ENCODE peak calls at places on chromosomes 7 and 10, in five cellular contexts. One of them, this sample, is unnamed.

GRCh38 chr10:71136036-71136690 is 76.2 kb upstream of the UNC5B start:
- DNase-seq in choroid plexus epithelial cell: no peak
- DNase-seq in AG08395: no peak
- DNase-seq in H7: peak; percentile 36
- DNase-seq in HS-5: no peak
- DNase-seq in this sample: no peak

GRCh38 chr10:49197171-49197570 is 9.0 kb upstream of the TMEM273 start:
- DNase-seq in choroid plexus epithelial cell: no peak
- DNase-seq in AG08395: no peak
- DNase-seq in H7: no peak
- DNase-seq in HS-5: no peak
- DNase-seq in this sample: no peak

GRCh38 chr10:91271886-91272285 is 51.4 kb downstream of the PCGF5 start:
- DNase-seq in choroid plexus epithelial cell: no peak
- DNase-seq in AG08395: peak; percentile 50
- DNase-seq in H7: no peak
- DNase-seq in HS-5: no peak
- DNase-seq in this sample: no peak

GRCh38 chr7:101094791-101095375 is 9.6 kb downstream of the TRIM56 start:
- DNase-seq in choroid plexus epithelial cell: peak; percentile 78
- DNase-seq in AG08395: peak; percentile 61
- DNase-seq in H7: peak; percentile 84
- DNase-seq in HS-5: no peak
- DNase-seq in this sample: no peak

GRCh38 chr10:102814873-102815661 is 22.1 kb downstream of the CYP17A1 start:
- DNase-seq in choroid plexus epithelial cell: peak; percentile 74
- DNase-seq in AG08395: peak; percentile 48
- DNase-seq in H7: no peak
- DNase-seq in HS-5: no peak
- DNase-seq in this sample: no peak

GRCh38 chr10:128061306-128062300 is 64.6 kb downstream of the MKI67 start:
- DNase-seq in choroid plexus epithelial cell: no peak
- DNase-seq in AG08395: no peak
- DNase-seq in H7: no peak
- DNase-seq in HS-5: no peak
- DNase-seq in this sample: no peak

GRCh38 chr10:122548699-122549098 is 11.9 kb upstream of the DMBT1 start:
- DNase-seq in choroid plexus epithelial cell: no peak
- DNase-seq in AG08395: no peak
- DNase-seq in H7: no peak
- DNase-seq in HS-5: no peak
- DNase-seq in this sample: no peak

GRCh38 chr10:123356799-123357198 is 202.6 kb downstream of the BUB3 start:
- DNase-seq in choroid plexus epithelial cell: no peak
- DNase-seq in AG08395: no peak
- DNase-seq in H7: no peak
- DNase-seq in HS-5: no peak
- DNase-seq in this sample: no peak

GRCh38 chr10:6148251-6148691 is 54.5 kb upstream of the PFKFB3 start:
- DNase-seq in choroid plexus epithelial cell: no peak
- DNase-seq in AG08395: no peak
- DNase-seq in H7: no peak
- DNase-seq in HS-5: no peak
- DNase-seq in this sample: no peak

GRCh38 chr7:107505997-107506682 is 36.3 kb downstream of the GPR22 start:
- DNase-seq in choroid plexus epithelial cell: peak; percentile 41
- DNase-seq in AG08395: no peak
- DNase-seq in H7: no peak
- DNase-seq in HS-5: no peak
- DNase-seq in this sample: peak; percentile 48

GRCh38 chr7:1678571-1679325 is 8.7 kb downstream of the ELFN1 start:
- DNase-seq in choroid plexus epithelial cell: no peak
- DNase-seq in AG08395: no peak
- DNase-seq in H7: peak; percentile 32
- DNase-seq in HS-5: no peak
- DNase-seq in this sample: no peak

GRCh38 chr7:134339475-134339874 is 22.7 kb upstream of the SLC35B4 start:
- DNase-seq in choroid plexus epithelial cell: no peak
- DNase-seq in AG08395: no peak
- DNase-seq in H7: no peak
- DNase-seq in HS-5: no peak
- DNase-seq in this sample: no peak

GRCh38 chr10:133141144-133141962 is 18.7 kb upstream of the KNDC1 start:
- DNase-seq in choroid plexus epithelial cell: no peak
- DNase-seq in AG08395: no peak
- DNase-seq in H7: peak; percentile 43
- DNase-seq in HS-5: no peak
- DNase-seq in this sample: no peak

GRCh38 chr7:30080818-30081217 is 52.6 kb downstream of the PLEKHA8 start:
- DNase-seq in choroid plexus epithelial cell: no peak
- DNase-seq in AG08395: no peak
- DNase-seq in H7: no peak
- DNase-seq in HS-5: no peak
- DNase-seq in this sample: no peak

GRCh38 chr7:131040467-131040932 is 287.2 kb upstream of the MKLN1 start:
- DNase-seq in choroid plexus epithelial cell: peak; percentile 84
- DNase-seq in AG08395: peak; percentile 66
- DNase-seq in H7: peak; percentile 71
- DNase-seq in HS-5: no peak
- DNase-seq in this sample: peak; percentile 67

GRCh38 chr7:87369216-87369615 is 23.8 kb downstream of the CROT start:
- DNase-seq in choroid plexus epithelial cell: no peak
- DNase-seq in AG08395: no peak
- DNase-seq in H7: no peak
- DNase-seq in HS-5: no peak
- DNase-seq in this sample: peak; percentile 3

GRCh38 chr10:85447690-85448089 is 918.9 kb downstream of the GRID1 start:
- DNase-seq in choroid plexus epithelial cell: no peak
- DNase-seq in AG08395: no peak
- DNase-seq in H7: no peak
- DNase-seq in HS-5: no peak
- DNase-seq in this sample: no peak

GRCh38 chr10:85311599-85312337 is 983.4 kb downstream of the CCSER2 start:
- DNase-seq in choroid plexus epithelial cell: no peak
- DNase-seq in AG08395: no peak
- DNase-seq in H7: no peak
- DNase-seq in HS-5: no peak
- DNase-seq in this sample: no peak

GRCh38 chr10:114623661-114624294 is 34.3 kb downstream of the ABLIM1 start:
- DNase-seq in choroid plexus epithelial cell: peak; percentile 77
- DNase-seq in AG08395: peak; percentile 78
- DNase-seq in H7: peak; percentile 19
- DNase-seq in HS-5: peak; percentile 54
- DNase-seq in this sample: no peak

GRCh38 chr10:114044251-114045070 is 795 bp downstream of the ADRB1 start:
- DNase-seq in choroid plexus epithelial cell: no peak
- DNase-seq in AG08395: no peak
- DNase-seq in H7: peak; percentile 76
- DNase-seq in HS-5: no peak
- DNase-seq in this sample: no peak

GRCh38 chr10:92573091-92573797 is 649 bp downstream of the IDE start:
- DNase-seq in choroid plexus epithelial cell: peak; percentile 54
- DNase-seq in AG08395: peak; percentile 66
- DNase-seq in H7: peak; percentile 88
- DNase-seq in HS-5: no peak
- DNase-seq in this sample: no peak

GRCh38 chr10:72764151-72764550 is 72.2 kb downstream of the MCU start:
- DNase-seq in choroid plexus epithelial cell: peak; percentile 95
- DNase-seq in AG08395: peak; percentile 75
- DNase-seq in H7: no peak
- DNase-seq in HS-5: peak; percentile 61
- DNase-seq in this sample: no peak

GRCh38 chr7:28155019-28155660 is 25.5 kb downstream of the JAZF1 start:
- DNase-seq in choroid plexus epithelial cell: no peak
- DNase-seq in AG08395: no peak
- DNase-seq in H7: no peak
- DNase-seq in HS-5: no peak
- DNase-seq in this sample: no peak

GRCh38 chr7:27254625-27255024 is 12.0 kb downstream of the EVX1 start:
- DNase-seq in choroid plexus epithelial cell: no peak
- DNase-seq in AG08395: no peak
- DNase-seq in H7: no peak
- DNase-seq in HS-5: no peak
- DNase-seq in this sample: no peak

GRCh38 chr10:124626759-124627380 is 117.3 kb downstream of the FAM53B start:
- DNase-seq in choroid plexus epithelial cell: no peak
- DNase-seq in AG08395: no peak
- DNase-seq in H7: peak; percentile 86
- DNase-seq in HS-5: no peak
- DNase-seq in this sample: peak; percentile 25

GRCh38 chr7:133695976-133696531 is 431.1 kb upstream of the LRGUK start:
- DNase-seq in choroid plexus epithelial cell: no peak
- DNase-seq in AG08395: no peak
- DNase-seq in H7: no peak
- DNase-seq in HS-5: no peak
- DNase-seq in this sample: no peak

GRCh38 chr7:102872460-102872859 is 40.3 kb upstream of the LRRC17 start:
- DNase-seq in choroid plexus epithelial cell: peak; percentile 95
- DNase-seq in AG08395: peak; percentile 70
- DNase-seq in H7: no peak
- DNase-seq in HS-5: peak; percentile 61
- DNase-seq in this sample: no peak

GRCh38 chr7:102077081-102077480 is 209.6 kb upstream of the SH2B2 start:
- DNase-seq in choroid plexus epithelial cell: peak; percentile 36
- DNase-seq in AG08395: no peak
- DNase-seq in H7: peak; percentile 75
- DNase-seq in HS-5: no peak
- DNase-seq in this sample: no peak

GRCh38 chr7:156993021-156993924 is 17.2 kb downstream of the MNX1 start:
- DNase-seq in choroid plexus epithelial cell: peak; percentile 30
- DNase-seq in AG08395: no peak
- DNase-seq in H7: peak; percentile 62
- DNase-seq in HS-5: no peak
- DNase-seq in this sample: no peak

GRCh38 chr10:122290334-122290733 is 19.2 kb downstream of the BTBD16 start:
- DNase-seq in choroid plexus epithelial cell: peak; percentile 28
- DNase-seq in AG08395: no peak
- DNase-seq in H7: no peak
- DNase-seq in HS-5: no peak
- DNase-seq in this sample: no peak

GRCh38 chr10:101131962-101132635 is 999 bp downstream of the TLX1 start:
- DNase-seq in choroid plexus epithelial cell: no peak
- DNase-seq in AG08395: no peak
- DNase-seq in H7: peak; percentile 81
- DNase-seq in HS-5: no peak
- DNase-seq in this sample: no peak

GRCh38 chr7:16989883-16990413 is 108.2 kb upstream of the AGR3 start:
- DNase-seq in choroid plexus epithelial cell: peak; percentile 91
- DNase-seq in AG08395: peak; percentile 62
- DNase-seq in H7: no peak
- DNase-seq in HS-5: peak; percentile 48
- DNase-seq in this sample: no peak

GRCh38 chr10:77605466-77605865 is 32.1 kb downstream of the KCNMA1 start:
- DNase-seq in choroid plexus epithelial cell: peak; percentile 15
- DNase-seq in AG08395: peak; percentile 62
- DNase-seq in H7: peak; percentile 79
- DNase-seq in HS-5: no peak
- DNase-seq in this sample: no peak

GRCh38 chr10:77801474-77802238 is 124.9 kb downstream of the DLG5 start:
- DNase-seq in choroid plexus epithelial cell: no peak
- DNase-seq in AG08395: peak; percentile 63
- DNase-seq in H7: no peak
- DNase-seq in HS-5: peak; percentile 20
- DNase-seq in this sample: no peak

GRCh38 chr7:101164071-101164840 is 1.1 kb downstream of the VGF start:
- DNase-seq in choroid plexus epithelial cell: peak; percentile 77
- DNase-seq in AG08395: peak; percentile 55
- DNase-seq in H7: peak; percentile 88
- DNase-seq in HS-5: no peak
- DNase-seq in this sample: no peak

GRCh38 chr7:14521183-14521582 is 381.4 kb downstream of the DGKB start:
- DNase-seq in choroid plexus epithelial cell: no peak
- DNase-seq in AG08395: no peak
- DNase-seq in H7: no peak
- DNase-seq in HS-5: no peak
- DNase-seq in this sample: no peak

GRCh38 chr7:497946-498655 is 21.5 kb downstream of the PDGFA start:
- DNase-seq in choroid plexus epithelial cell: no peak
- DNase-seq in AG08395: no peak
- DNase-seq in H7: no peak
- DNase-seq in HS-5: no peak
- DNase-seq in this sample: no peak